ENCODE peak calls at places on chromosomes 1 and 21, in ten cellular contexts. J, H, U, C, P, A, W, V, G and L are unnamed samples.

GRCh38 chr1:27584453-27584852 is 19.5 kb downstream of the AHDC1 start:
- DNase-seq in J (no peak), H (no peak), U (no peak), C (no peak), P (no peak), A (no peak), W (no peak), V (no peak), G (no peak), L (no peak)

GRCh38 chr21:42486120-42486519 is 9.9 kb downstream of the RSPH1 start:
- DNase-seq in J (no peak), H (no peak), U (no peak), C (no peak), P (no peak), A (no peak), W (no peak), V (no peak), G (no peak), L (no peak)

GRCh38 chr1:52520149-52520548 is 32.7 kb downstream of the TUT4 start:
- DNase-seq in J (no peak), H (no peak), U (no peak), C (no peak), P (no peak), A (no peak), W (peak; percentile 62), V (peak; percentile 18), G (no peak), L (no peak)

GRCh38 chr1:20410555-20410954 is 75.5 kb downstream of the CAMK2N1 start:
- DNase-seq in J (no peak), H (no peak), U (peak; percentile 12), C (no peak), P (peak; percentile 28), A (no peak), W (peak; percentile 25), V (no peak), G (no peak), L (peak; percentile 3)

GRCh38 chr1:94335950-94336349 is 82.2 kb upstream of the ABCD3 start:
- DNase-seq in J (no peak), H (peak; percentile 66), U (peak; percentile 83), C (peak; percentile 6), P (no peak), A (peak; percentile 52), W (peak; percentile 93), V (peak; percentile 80), G (peak; percentile 78), L (peak; percentile 71)

GRCh38 chr1:109265016-109265415 is 15.7 kb downstream of the CELSR2 start:
- DNase-seq in J (no peak), H (no peak), U (no peak), C (no peak), P (no peak), A (peak; percentile 4), W (no peak), V (no peak), G (peak; percentile 26), L (no peak)

GRCh38 chr1:9289090-9289534 is 3.6 kb upstream of the SPSB1 start:
- DNase-seq in J (peak; percentile 75), H (peak; percentile 63), U (no peak), C (peak; percentile 94), P (no peak), A (peak; percentile 62), W (peak; percentile 62), V (peak; percentile 61), G (peak; percentile 96), L (peak; percentile 78)

GRCh38 chr1:183590225-183591191 is at the start of gene NCF2:
- DNase-seq in J (no peak), H (no peak), U (no peak), C (no peak), P (no peak), A (no peak), W (no peak), V (peak; percentile 68), G (peak; percentile 32), L (peak; percentile 28)

GRCh38 chr1:184116287-184116686 is 64.8 kb downstream of the TSEN15 start:
- DNase-seq in J (no peak), H (no peak), U (no peak), C (no peak), P (no peak), A (no peak), W (no peak), V (no peak), G (no peak), L (no peak)

DNA sequence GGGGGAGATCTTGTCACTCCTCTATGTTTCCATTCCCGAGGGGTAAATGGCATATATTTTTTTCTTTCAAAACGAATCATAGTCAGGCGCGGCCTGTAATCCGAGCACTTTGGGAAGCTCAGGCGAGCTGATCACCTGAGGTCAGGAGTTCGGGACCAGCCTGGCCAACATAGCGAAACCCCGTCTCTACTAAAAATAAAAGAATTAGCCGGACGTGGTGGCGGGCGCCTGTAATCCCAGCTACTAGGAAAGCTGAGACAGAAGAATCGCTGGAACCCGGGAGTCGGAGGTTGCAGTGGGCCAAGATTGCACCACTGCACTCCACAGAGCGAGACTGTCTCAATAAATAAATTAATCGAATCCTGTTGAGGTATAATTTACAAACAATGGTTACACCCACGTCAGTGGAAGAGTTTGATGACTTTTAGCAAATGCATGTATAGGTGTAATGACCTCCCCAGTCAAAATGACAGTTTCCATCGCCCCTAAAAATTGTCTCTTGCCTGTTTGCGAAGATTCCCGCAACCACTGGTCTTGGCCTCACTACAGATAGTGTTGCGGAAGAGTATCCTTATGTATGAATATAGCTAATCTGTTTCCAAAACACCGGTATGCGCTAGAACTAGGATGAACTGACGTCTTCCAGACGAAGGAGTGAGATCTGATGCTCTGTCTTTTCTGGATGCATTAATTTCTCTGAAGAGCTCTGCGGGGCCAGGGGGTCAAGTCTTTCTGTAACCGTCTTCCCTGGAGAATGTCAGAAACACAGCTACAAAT is 902 bp upstream of the HEATR1 start:
- DNase-seq in J (no peak), H (no peak), U (no peak), C (no peak), P (no peak), A (peak; percentile 14), W (no peak), V (no peak), G (no peak), L (no peak)
- H3K4me3 ChIP-seq in J (peak overlapping the region; percentile 92), H (peak overlapping the region; percentile 79), U (peak overlapping the region; percentile 80), C (peak overlapping the region; percentile 93), P (peak overlapping the region; percentile 82), A (peak overlapping the region; percentile 82), W (peak overlapping the region; percentile 95), V (peak overlapping the region; percentile 70), G (peak overlapping the region; percentile 70), L (peak overlapping the region; percentile 95)

GRCh38 chr1:146051452-146051852 is 29.9 kb upstream of the HJV start:
- DNase-seq in J (no peak), H (no peak), U (peak; percentile 62), C (no peak), P (no peak), A (no peak), W (no peak), V (no peak), G (no peak), L (no peak)
- H3K4me3 ChIP-seq in J (peak overlapping the region; percentile 52), H (peak overlapping the region; percentile 42), U (peak overlapping the region; percentile 46), C (no peak overlapping the region), P (peak overlapping the region; percentile 70), A (peak overlapping the region; percentile 55), W (peak overlapping the region; percentile 61), V (peak overlapping the region; percentile 4), G (no peak overlapping the region), L (peak overlapping the region; percentile 49)

DNA sequence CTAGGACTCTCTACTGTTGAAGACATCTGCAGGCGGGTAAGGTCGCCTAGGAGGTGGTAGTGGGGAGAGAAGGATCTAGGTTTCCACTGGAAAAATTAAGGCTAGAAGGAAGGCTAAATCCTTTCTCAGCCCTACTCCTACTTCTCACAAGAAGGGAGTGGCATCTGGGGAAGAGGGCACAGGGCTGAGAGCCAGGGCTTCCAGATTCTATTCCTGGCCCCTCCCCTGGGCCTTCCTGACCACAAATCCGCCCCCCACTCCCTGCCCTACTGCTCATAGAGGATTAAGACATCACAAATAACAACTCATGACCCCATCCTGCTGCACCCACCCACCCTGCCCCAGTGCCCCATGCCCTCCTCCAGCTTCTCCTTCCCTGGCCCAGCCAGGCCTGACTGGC is 2.5 kb downstream of the PHLDA3 start:
- DNase-seq in J (no peak), H (no peak), U (no peak), C (no peak), P (no peak), A (peak; percentile 46), W (peak; percentile 54), V (peak; percentile 76), G (no peak), L (no peak)
- H3K4me3 ChIP-seq in J (no peak overlapping the region), H (peak overlapping the region; percentile 94), U (peak overlapping the region; percentile 89), C (no peak overlapping the region), P (peak overlapping the region; percentile 92), A (peak overlapping the region; percentile 91), W (peak overlapping the region; percentile 99), V (peak overlapping the region; percentile 97), G (peak overlapping the region; percentile 19), L (no peak overlapping the region)

DNA sequence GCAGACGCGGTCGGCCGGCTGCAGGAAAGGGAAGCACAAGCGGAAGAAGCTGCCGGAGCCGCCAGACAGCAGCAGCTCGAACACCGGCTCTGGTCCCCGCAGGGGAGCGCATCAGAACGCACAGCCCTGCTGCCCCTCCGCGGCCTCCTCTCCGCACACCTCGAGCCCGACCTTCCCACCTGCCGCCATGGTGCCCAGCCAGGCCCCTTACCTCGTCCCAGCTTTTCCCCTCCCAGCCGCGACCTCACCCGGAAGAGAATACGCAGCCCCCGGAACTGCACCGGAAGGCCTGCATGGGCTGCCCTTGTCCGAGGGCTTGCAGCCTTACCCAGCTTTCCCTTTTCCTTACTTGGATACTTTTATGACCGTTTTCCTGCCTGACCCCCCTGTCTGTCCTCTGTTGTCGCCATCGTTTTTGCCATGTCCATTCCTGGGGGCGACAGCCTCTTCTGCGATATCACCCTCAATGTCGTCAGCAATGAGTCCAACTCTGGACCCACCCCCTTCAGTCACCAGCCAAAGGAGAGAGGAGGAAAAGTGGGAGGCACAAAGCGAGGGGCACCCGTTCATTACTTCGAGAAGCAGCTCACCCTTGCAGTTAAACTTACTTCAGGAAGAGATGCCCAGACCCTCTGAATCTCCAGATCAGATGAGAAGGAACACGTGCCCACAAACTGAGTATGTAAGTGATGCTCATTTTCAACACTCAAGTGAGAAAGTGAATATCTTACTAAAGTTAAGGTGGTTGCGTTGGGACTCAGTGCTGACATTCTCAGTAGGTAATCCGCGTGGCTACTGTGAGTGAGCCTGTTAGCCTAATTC is 25.5 kb downstream of the UTS2 start:
- DNase-seq in J (peak; percentile 6), H (no peak), U (no peak), C (peak; percentile 37), P (no peak), A (no peak), W (peak; percentile 6), V (no peak), G (no peak), L (no peak)
- H3K4me3 ChIP-seq in J (peak overlapping the region; percentile 38), H (peak overlapping the region; percentile 8), U (peak overlapping the region; percentile 2), C (peak overlapping the region; percentile 26), P (peak overlapping the region; percentile 12), A (peak overlapping the region; percentile 41), W (peak overlapping the region; percentile 45), V (no peak overlapping the region), G (no peak overlapping the region), L (no peak overlapping the region)